ENCODE peak calls at places on chromosomes 4 and X, in seven cellular contexts. G is colonic mucosa; C is RWPE2; M is GM12864; Y is CD8-positive, alpha-beta memory T cell; H is cardiac fibroblast; T is AG04450. X is an unnamed sample.

GRCh38 chr4:186202490-186203140 is 11.2 kb downstream of the CYP4V2 start:
- DNase-seq in G (no peak), C (no peak), M (no peak), Y (no peak), H (no peak), T (no peak), X (no peak)

GRCh38 chrX:107571296-107571998 is 56.9 kb upstream of the PRPS1 start:
- DNase-seq in G (no peak), C (peak), M (no peak), Y (no peak), H (peak), T (peak), X (peak)

GRCh38 chrX:44415639-44416386 is 72.3 kb upstream of the EFHC2 start:
- DNase-seq in G (peak), C (no peak), M (no peak), Y (no peak), H (no peak), T (no peak), X (no peak)

GRCh38 chr4:70508801-70509200 is 9.6 kb upstream of the AMTN start:
- DNase-seq in G (no peak), C (no peak), M (no peak), Y (no peak), H (peak), T (no peak), X (no peak)

GRCh38 chrX:50941638-50942037 is 31.1 kb downstream of the BMP15 start:
- DNase-seq in G (peak), C (no peak), M (no peak), Y (no peak), H (no peak), T (no peak), X (no peak)

GRCh38 chrX:38426785-38427184 is 74.4 kb downstream of the OTC start:
- DNase-seq in G (no peak), C (no peak), M (no peak), Y (no peak), H (peak), T (no peak), X (peak)

GRCh38 chr4:77745792-77746191 is 73.4 kb downstream of the CNOT6L start:
- DNase-seq in G (no peak), C (no peak), M (no peak), Y (no peak), H (no peak), T (no peak), X (no peak)

GRCh38 chr4:110614173-110614948 is 8.5 kb downstream of the PITX2 start:
- DNase-seq in G (no peak), C (no peak), M (no peak), Y (no peak), H (no peak), T (no peak), X (no peak)

GRCh38 chr4:64625438-64625837 is 216.2 kb upstream of the TECRL start:
- DNase-seq in G (no peak), C (no peak), M (no peak), Y (no peak), H (no peak), T (no peak), X (no peak)

GRCh38 chr4:5050520-5050955 is 742 bp upstream of the STK32B start:
- DNase-seq in G (peak), C (peak), M (no peak), Y (no peak), H (peak), T (peak), X (peak)

GRCh38 chrX:53279296-53280237 is 1.8 kb downstream of the IQSEC2 start:
- DNase-seq in G (peak), C (no peak), M (no peak), Y (no peak), H (no peak), T (no peak), X (no peak)

DNA sequence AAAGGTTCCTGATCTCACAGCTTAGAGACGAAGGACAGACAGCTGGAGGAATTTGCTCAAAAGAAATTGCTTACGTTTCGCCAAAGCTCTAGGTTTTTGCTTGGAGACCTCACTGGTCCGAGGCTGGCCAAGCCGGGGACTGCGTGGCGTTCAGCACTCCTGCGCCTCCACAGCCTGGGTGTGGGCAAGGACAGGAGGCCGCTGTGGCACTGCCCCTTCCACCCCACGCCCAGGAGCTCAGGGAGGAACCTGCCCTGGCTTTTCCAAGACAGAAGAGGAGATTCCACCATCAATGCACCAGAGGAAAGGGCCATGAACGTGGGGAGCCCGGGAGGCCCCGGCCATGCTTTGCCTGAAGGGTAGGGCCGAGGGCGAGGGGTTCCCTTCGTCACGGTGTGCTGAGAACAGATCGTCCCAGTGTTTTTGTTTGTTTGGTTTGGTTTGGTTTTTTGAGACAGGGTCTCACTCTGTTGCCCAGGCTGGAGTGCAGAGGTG is 69.2 kb downstream of the DCTD start:
- DNase-seq in G (no peak), C (no peak), M (no peak), Y (no peak), H (no peak), T (no peak), X (no peak)
- H3K4me3 ChIP-seq in G (no peak), C (no peak), M (no peak), Y (no peak), H (no peak), T (no peak), X (no peak)

GRCh38 chr4:67988986-67989385 is 25.7 kb upstream of the TMPRSS11A start:
- DNase-seq in G (no peak), C (no peak), M (no peak), Y (no peak), H (peak), T (no peak), X (peak)
- H3K4me3 ChIP-seq in G (no peak), C (no peak), M (no peak), Y (no peak), H (no peak), T (no peak), X (no peak)

DNA sequence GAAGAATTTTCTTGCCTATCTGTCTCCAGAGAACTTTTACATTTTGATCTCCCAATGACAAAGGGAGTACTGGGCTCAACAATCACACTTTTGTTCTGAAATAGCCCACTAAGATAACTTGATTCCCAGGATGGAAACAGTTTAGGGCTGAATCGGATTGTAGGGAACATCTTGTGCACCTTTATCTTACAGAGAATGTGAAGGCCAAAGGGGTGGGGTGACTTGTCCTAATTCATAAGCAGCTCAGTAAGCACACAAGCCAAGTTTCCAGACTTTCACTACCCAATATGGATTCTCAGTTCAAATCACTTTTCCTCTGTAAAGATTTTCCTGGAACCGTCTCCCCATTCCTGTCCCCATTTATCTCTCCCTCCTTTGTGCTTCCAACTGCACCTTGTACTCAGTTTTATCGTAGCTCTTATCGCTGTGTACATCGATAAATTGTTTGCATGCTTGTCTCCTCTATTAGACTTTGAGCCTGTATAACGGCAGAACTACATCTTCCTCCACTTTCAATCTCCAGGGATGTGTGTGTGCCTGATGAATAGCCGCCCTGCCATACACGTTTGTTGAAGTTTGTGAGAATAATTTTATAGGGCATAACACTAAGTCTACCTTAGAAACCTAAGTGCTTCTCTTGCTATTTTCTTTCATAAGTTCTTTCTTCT is 77.4 kb downstream of the MBNL3 start:
- DNase-seq in G (no peak), C (no peak), M (no peak), Y (no peak), H (no peak), T (no peak), X (no peak)
- H3K4me3 ChIP-seq in G (no peak), C (no peak), M (no peak), Y (no peak), H (no peak), T (no peak), X (no peak)

DNA sequence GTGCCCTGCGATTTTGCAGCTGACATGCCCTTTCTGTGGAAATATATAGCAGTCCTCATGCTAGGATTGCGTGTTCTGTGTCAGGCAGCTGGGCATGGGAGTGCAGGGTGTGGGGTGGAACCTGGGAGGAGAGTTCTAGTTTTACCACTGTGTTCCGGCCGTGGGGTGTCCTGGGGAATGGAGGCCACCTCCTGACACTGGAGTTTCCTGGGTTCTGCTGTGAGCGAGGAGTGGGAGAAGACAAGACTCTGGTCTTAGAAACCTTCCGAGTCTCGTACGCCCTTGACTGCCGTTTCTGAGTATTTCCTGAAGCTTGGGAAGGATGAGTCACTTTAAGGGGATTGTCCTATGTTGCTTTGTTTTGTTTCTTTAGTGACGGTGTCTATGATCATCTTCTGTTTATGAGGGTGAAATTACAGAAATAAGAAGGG is 19.0 kb downstream of the CD99 start:
- DNase-seq in G (no peak), C (no peak), M (no peak), Y (no peak), H (peak), T (no peak), X (peak)
- H3K4me3 ChIP-seq in G (no peak), C (peak), M (peak), Y (peak), H (no peak), T (peak), X (peak)

GRCh38 chr4:86357608-86358007 is 2.2 kb downstream of the MAPK10 start:
- DNase-seq in G (no peak), C (no peak), M (no peak), Y (no peak), H (no peak), T (no peak), X (no peak)
- H3K4me3 ChIP-seq in G (no peak), C (no peak), M (no peak), Y (no peak), H (no peak), T (no peak), X (no peak)

GRCh38 chrX:17854069-17854468 is 7.0 kb downstream of the RAI2 start:
- DNase-seq in G (no peak), C (no peak), M (no peak), Y (no peak), H (no peak), T (no peak), X (no peak)
- H3K4me3 ChIP-seq in G (no peak), C (no peak), M (no peak), Y (no peak), H (no peak), T (no peak), X (no peak)

GRCh38 chr4:113677333-113677732 is 84.2 kb downstream of the CAMK2D start:
- DNase-seq in G (no peak), C (no peak), M (no peak), Y (peak), H (no peak), T (no peak), X (no peak)

GRCh38 chr4:113674733-113675132 is 86.8 kb downstream of the CAMK2D start:
- DNase-seq in G (no peak), C (no peak), M (no peak), Y (no peak), H (no peak), T (no peak), X (no peak)

GRCh38 chr4:113674251-113674650 is 87.3 kb downstream of the CAMK2D start:
- DNase-seq in G (no peak), C (no peak), M (no peak), Y (no peak), H (no peak), T (no peak), X (peak)

GRCh38 chr4:113675731-113676707 is 85.5 kb downstream of the CAMK2D start:
- DNase-seq in G (no peak), C (no peak), M (no peak), Y (no peak), H (peak), T (no peak), X (peak)

GRCh38 chr4:113673450-113673849 is 88.1 kb downstream of the CAMK2D start:
- DNase-seq in G (no peak), C (no peak), M (no peak), Y (no peak), H (no peak), T (no peak), X (peak)
- H3K4me3 ChIP-seq in G (no peak), C (no peak), M (no peak), Y (no peak), H (no peak), T (no peak), X (no peak)

X was measured in fibroblast of mammary gland.